ENCODE peak calls at places on chromosomes 4 and X, in nine cellular contexts. S is stomach, B is GM23248, R is AG09309, U is HFF-Myc, Y is cardiac fibroblast, L is SJSA1, O is mucosa of descending colon, C is GM06990. N is an unnamed sample.

GRCh38 chr4:73859614-73860088 is 6.6 kb downstream of the PF4V1 start:
- DNase-seq in L (peak), S (no peak), R (peak), O (no peak), B (peak), C (no peak), U (no peak), Y (peak), N (no peak)

GRCh38 chr4:31360786-31361185 is 640.6 kb downstream of the PCDH7 start:
- DNase-seq in O (no peak), Y (peak), L (no peak), B (no peak), U (no peak), C (no peak), R (peak), S (no peak), N (peak)

GRCh38 chrX:68415289-68415688 is 18.0 kb downstream of the OPHN1 start:
- DNase-seq in L (no peak), B (peak), Y (peak), R (no peak), S (peak), O (no peak), C (no peak), U (no peak), N (no peak)

GRCh38 chr4:40842318-40842717 is 92.6 kb downstream of the NSUN7 start:
- DNase-seq in R (no peak), U (no peak), B (no peak), L (no peak), O (no peak), C (no peak), Y (no peak), S (no peak), N (no peak)

GRCh38 chrX:40192196-40192595 is 94.4 kb upstream of the BCOR start:
- DNase-seq in B (no peak), U (no peak), O (no peak), C (no peak), R (no peak), Y (no peak), S (no peak), L (no peak), N (no peak)

GRCh38 chr4:110193822-110194761 is 4.3 kb downstream of the ELOVL6 start:
- DNase-seq in Y (peak), O (peak), L (peak), C (peak), U (peak), B (peak), S (peak), R (peak), N (no peak)

GRCh38 chr4:175622887-175623286 is 189.2 kb downstream of the GPM6A start:
- DNase-seq in C (peak), Y (no peak), R (no peak), U (no peak), L (no peak), B (no peak), O (no peak), S (no peak), N (no peak)

GRCh38 chr4:40564815-40565505 is 64.7 kb downstream of the RBM47 start:
- DNase-seq in O (no peak), L (no peak), C (no peak), S (no peak), U (no peak), R (no peak), B (no peak), Y (no peak), N (no peak)

GRCh38 chr4:145722561-145722960 is 42.6 kb downstream of the C4orf51 start:
- DNase-seq in B (no peak), C (no peak), R (no peak), Y (no peak), S (no peak), U (no peak), O (no peak), L (no peak), N (no peak)

GRCh38 chrX:77603635-77604336 is 156.6 kb downstream of the FGF16 start:
- DNase-seq in Y (no peak), B (no peak), C (no peak), O (no peak), L (no peak), R (no peak), S (no peak), U (no peak), N (no peak)

GRCh38 chr4:8866828-8867623 is 4.6 kb downstream of the HMX1 start:
- DNase-seq in S (no peak), O (no peak), R (no peak), L (no peak), Y (no peak), C (no peak), B (no peak), U (no peak), N (no peak)

GRCh38 chr4:152951348-152951747 is 15.2 kb downstream of the FHDC1 start:
- DNase-seq in S (no peak), U (no peak), L (no peak), Y (no peak), R (no peak), O (no peak), C (no peak), B (no peak), N (no peak)

GRCh38 chrX:39678914-39679313 is 418.8 kb downstream of the BCOR start:
- DNase-seq in L (no peak), B (no peak), O (no peak), R (no peak), C (no peak), S (no peak), Y (no peak), U (no peak), N (no peak)

GRCh38 chr4:40672528-40673522 is 43.2 kb upstream of the RBM47 start:
- DNase-seq in O (no peak), B (peak), R (peak), U (peak), Y (peak), S (no peak), L (peak), C (peak), N (peak)

GRCh38 chr4:16195209-16195608 is 31.1 kb downstream of the TAPT1 start:
- DNase-seq in S (no peak), B (no peak), U (no peak), R (no peak), C (no peak), L (no peak), Y (no peak), O (no peak), N (no peak)

GRCh38 chr4:144562019-144562740 is 83.8 kb upstream of the HHIP start:
- DNase-seq in R (no peak), L (no peak), Y (peak), U (no peak), O (no peak), S (no peak), C (no peak), B (no peak), N (no peak)

GRCh38 chr4:94803181-94803580 is 45.4 kb downstream of the BMPR1B start:
- DNase-seq in S (no peak), C (no peak), R (no peak), U (no peak), L (no peak), Y (no peak), B (peak), O (no peak), N (no peak)

GRCh38 chr4:170051402-170051801 is 25.2 kb upstream of the MFAP3L start:
- DNase-seq in C (no peak), L (no peak), S (no peak), B (no peak), U (no peak), R (no peak), Y (no peak), O (no peak), N (no peak)

GRCh38 chr4:175306436-175306835 is 388.3 kb downstream of the ADAM29 start:
- DNase-seq in O (no peak), U (no peak), R (no peak), B (no peak), C (no peak), S (no peak), L (no peak), Y (no peak), N (no peak)

GRCh38 chrX:10483191-10483808 is 137.1 kb downstream of the MID1 start:
- DNase-seq in Y (no peak), R (no peak), O (no peak), S (no peak), C (no peak), B (no peak), U (no peak), L (no peak), N (no peak)

GRCh38 chrX:10076765-10077164 is 80.0 kb upstream of the CLCN4 start:
- DNase-seq in L (no peak), S (no peak), C (no peak), B (no peak), R (no peak), Y (no peak), O (no peak), U (no peak), N (no peak)

GRCh38 chr4:74146581-74147129 is 11.3 kb upstream of the MTHFD2L start:
- DNase-seq in L (no peak), B (no peak), U (no peak), S (no peak), R (no peak), O (no peak), C (no peak), Y (no peak), N (no peak)

GRCh38 chr4:6680372-6681034 is 13.2 kb upstream of the S100P start:
- DNase-seq in R (no peak), C (no peak), U (no peak), O (no peak), S (no peak), Y (no peak), B (no peak), L (no peak), N (no peak)

GRCh38 chr4:156790866-156791265 is 180.7 kb downstream of the PDGFC start:
- DNase-seq in Y (peak), O (no peak), S (no peak), L (peak), U (no peak), C (no peak), R (peak), B (peak), N (no peak)

GRCh38 chr4:13548059-13548983 is 4.0 kb upstream of the NKX3-2 start:
- DNase-seq in U (no peak), R (no peak), Y (no peak), C (no peak), L (no peak), S (no peak), O (no peak), B (peak), N (no peak)

GRCh38 chrX:19678941-19679340 is 163.6 kb upstream of the MAP3K15 start:
- DNase-seq in S (no peak), C (no peak), B (no peak), Y (peak), R (no peak), O (no peak), L (no peak), U (no peak), N (no peak)

GRCh38 chr4:153546273-153546672 is 80.1 kb downstream of the TMEM131L start:
- DNase-seq in R (no peak), Y (no peak), O (no peak), S (no peak), U (no peak), B (no peak), L (no peak), C (no peak), N (no peak)

GRCh38 chrX:10164879-10165278 is 8.1 kb downstream of the CLCN4 start:
- DNase-seq in L (no peak), S (no peak), U (no peak), C (no peak), B (no peak), Y (no peak), O (no peak), R (no peak), N (no peak)

GRCh38 chr4:100948911-100949310 is 398.4 kb downstream of the PPP3CA start:
- DNase-seq in C (no peak), R (no peak), B (no peak), O (no peak), Y (no peak), S (no peak), U (no peak), L (no peak), N (peak)

GRCh38 chrX:79036152-79036551 is 91.0 kb downstream of the P2RY10 start:
- DNase-seq in O (no peak), C (no peak), U (no peak), L (no peak), S (no peak), R (no peak), Y (no peak), B (no peak), N (no peak)

GRCh38 chr4:140097572-140097971 is 56.4 kb downstream of the MAML3 start:
- DNase-seq in U (no peak), R (no peak), B (no peak), S (no peak), C (no peak), O (no peak), L (no peak), Y (no peak), N (no peak)

GRCh38 chrX:43514820-43515219 is 141.3 kb upstream of the MAOA start:
- DNase-seq in S (no peak), Y (no peak), C (no peak), R (no peak), L (no peak), O (no peak), B (no peak), U (no peak), N (no peak)

GRCh38 chr4:1026115-1026514 is 14.7 kb downstream of the FGFRL1 start:
- DNase-seq in B (no peak), U (no peak), S (peak), R (no peak), Y (peak), C (peak), O (no peak), L (no peak), N (no peak)

GRCh38 chr4:119211856-119212250 is 660 bp upstream of the USP53 start:
- DNase-seq in S (no peak), L (no peak), Y (no peak), O (no peak), B (peak), U (no peak), C (no peak), R (no peak), N (no peak)

GRCh38 chr4:2763511-2763967 is 7.4 kb upstream of the TNIP2 start:
- DNase-seq in U (no peak), O (no peak), C (no peak), L (no peak), S (no peak), Y (no peak), R (no peak), B (peak), N (no peak)

GRCh38 chr4:2757426-2757825 is 1.3 kb upstream of the TNIP2 start:
- DNase-seq in U (no peak), S (no peak), O (no peak), Y (no peak), L (no peak), R (no peak), C (no peak), B (no peak), N (no peak)

GRCh38 chr4:2765832-2766526 is 9.8 kb upstream of the TNIP2 start:
- DNase-seq in O (no peak), C (no peak), Y (no peak), S (no peak), R (no peak), B (no peak), U (no peak), L (no peak), N (no peak)

GRCh38 chr4:2761035-2761923 is 5.1 kb upstream of the TNIP2 start:
- DNase-seq in L (no peak), R (no peak), U (no peak), Y (no peak), C (no peak), O (peak), S (peak), B (no peak), N (no peak)

DNA sequence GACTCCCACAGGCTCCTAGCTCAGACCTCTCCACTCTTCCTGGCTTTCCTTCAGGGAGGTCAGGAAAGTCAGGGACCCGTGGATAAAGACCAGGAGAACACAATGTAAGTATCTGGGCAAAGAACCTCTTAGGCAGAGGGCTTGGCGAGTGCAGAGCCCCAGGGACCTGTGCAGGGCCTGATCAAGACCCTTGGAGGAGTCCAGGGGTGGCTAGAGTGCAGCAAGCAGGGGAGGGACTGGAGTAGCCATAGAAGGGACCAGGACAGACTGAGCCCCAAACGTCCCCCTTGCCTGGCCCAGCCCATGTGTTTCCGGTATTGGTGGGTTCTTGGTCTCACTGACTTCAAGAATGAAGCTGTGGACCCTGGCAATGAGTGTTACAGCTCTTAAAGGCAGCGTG is 5.9 kb upstream of the TNIP2 start:
- DNase-seq in S (no peak), C (no peak), U (no peak), B (no peak), R (no peak), L (no peak), O (no peak), Y (no peak), N (no peak)
- H3K4me3 ChIP-seq in S (no peak), C (no peak), U (no peak), B (no peak), R (no peak), L (no peak), O (no peak), Y (no peak), N (no peak)

GRCh38 chrX:129979207-129979920 is 3.1 kb upstream of the BCORL1 start:
- DNase-seq in C (no peak), L (no peak), S (no peak), U (no peak), Y (no peak), B (peak), O (peak), R (no peak), N (no peak)
- H3K4me3 ChIP-seq in C (no peak), L (no peak), S (no peak), U (no peak), Y (no peak), B (no peak), O (no peak), R (no peak), N (no peak)

DNA sequence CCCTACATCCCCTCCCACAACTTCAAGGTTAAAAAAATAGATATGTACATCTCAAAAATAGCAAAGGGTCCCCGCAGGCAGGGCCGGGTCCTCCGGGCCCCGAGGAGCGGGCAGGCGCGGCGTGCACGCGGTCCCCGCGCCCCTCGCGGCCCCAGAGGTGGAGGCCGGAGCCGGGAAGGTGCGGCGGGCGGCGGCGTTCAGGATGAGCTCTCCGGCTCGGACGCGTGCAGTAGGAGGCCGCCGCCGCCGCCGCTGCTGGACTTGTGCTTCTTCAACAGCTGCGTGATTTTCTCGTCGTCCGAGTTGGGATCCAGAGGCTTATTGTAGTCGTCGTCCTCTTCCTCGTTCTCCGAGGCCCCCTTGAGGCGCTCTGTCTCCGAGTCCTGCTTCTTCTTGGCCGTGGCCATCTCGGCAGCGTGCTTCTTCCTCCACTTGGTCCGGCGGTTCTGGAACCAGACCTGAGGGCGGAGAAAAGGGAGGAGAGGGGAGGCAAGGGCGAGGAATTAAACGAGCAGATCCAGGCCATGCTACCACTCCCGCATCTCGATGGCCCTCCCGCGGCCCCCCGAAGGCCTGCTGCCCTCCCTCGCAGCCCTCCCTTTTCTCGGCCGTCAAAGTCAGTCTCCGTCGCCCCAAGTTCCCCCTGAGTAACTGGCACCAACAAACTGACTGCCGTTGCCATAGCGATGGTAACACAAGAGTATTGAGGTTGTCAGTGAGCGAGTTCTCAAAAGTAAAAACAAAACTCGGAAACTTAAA is 5.8 kb downstream of the NKX6-1 start:
- DNase-seq in S (no peak), R (no peak), B (peak), C (no peak), Y (peak), U (no peak), O (no peak), L (no peak), N (no peak)
- H3K4me3 ChIP-seq in S (peak), R (no peak), B (peak), C (no peak), Y (no peak), U (no peak), O (no peak), L (no peak), N (no peak)

DNA sequence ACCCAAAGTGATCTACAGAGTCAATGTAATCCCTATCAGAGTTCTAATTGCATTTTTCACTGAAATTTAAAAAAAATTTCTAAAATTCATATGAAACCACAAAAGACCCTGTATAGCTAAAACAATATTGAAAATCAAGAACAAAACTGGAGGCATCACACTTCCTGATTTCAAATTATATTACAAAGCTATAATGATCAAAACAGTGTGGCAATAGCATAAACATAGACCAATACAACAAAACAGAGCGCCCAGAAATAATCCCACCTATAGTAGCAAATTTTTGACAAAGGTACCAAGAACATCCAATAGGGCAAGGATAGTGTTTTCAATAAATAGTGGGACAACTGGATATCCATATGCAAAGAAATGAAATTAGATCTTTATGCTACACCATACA is 59.4 kb upstream of the PRKG2 start:
- DNase-seq in C (no peak), Y (no peak), R (no peak), B (no peak), S (no peak), O (no peak), U (no peak), L (no peak), N (no peak)
- H3K4me3 ChIP-seq in C (no peak), Y (no peak), R (no peak), B (no peak), S (no peak), O (no peak), U (no peak), L (no peak), N (no peak)

GRCh38 chr4:112514449-112515277 is 1.3 kb downstream of the NEUROG2 start:
- DNase-seq in U (no peak), R (no peak), Y (no peak), S (no peak), B (no peak), O (no peak), L (no peak), C (peak), N (no peak)
- H3K4me3 ChIP-seq in U (peak), R (peak), Y (peak), S (peak), B (peak), O (no peak), L (peak), C (peak), N (peak)

DNA sequence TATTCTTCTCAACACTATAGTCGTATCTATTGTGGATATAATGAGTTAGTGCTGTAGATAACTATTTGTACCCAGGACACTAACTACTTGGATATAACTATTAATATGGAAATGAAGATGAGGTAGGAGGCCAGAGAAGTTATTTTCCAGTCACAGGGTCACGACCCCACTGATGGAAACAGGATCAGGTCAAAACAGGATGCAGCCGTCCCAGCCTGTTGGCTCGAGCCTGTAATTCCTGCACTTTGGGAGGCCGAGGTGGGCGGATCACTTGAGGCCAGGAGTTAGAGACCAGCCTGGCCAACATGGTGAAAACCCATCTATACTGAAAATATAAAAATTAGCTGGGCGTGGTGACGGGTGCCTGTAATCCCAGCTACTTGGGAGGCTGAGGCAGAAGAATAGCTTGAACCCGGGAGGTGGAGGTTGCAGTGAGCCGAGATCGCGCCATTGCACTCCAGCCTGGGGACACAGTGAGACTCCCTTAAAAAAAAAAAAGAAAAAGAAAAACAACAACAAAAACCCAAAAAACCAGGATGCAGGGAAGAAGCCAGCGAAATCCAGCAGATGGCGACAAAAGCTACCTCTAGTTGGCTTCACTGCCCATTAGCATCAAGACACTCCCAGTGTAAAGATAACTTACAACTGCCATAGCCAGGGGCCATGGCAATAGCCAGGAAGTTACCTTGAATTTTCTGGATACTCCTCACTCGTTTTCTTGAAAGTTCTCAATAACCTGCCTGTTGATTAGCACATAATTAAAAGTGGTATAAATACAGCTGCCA is 37.9 kb upstream of the NKAP start:
- DNase-seq in Y (peak), S (no peak), C (no peak), O (no peak), U (peak), R (no peak), L (no peak), B (peak), N (no peak)
- H3K4me3 ChIP-seq in Y (no peak), S (no peak), C (no peak), O (no peak), U (no peak), R (no peak), L (no peak), B (no peak), N (no peak)